ENCODE peak calls at places on chromosomes 6 and 20, in five cellular contexts. U is A549; J is CD8-positive, alpha-beta T cell; G is tibial artery; L is neuronal stem cell. B is an unnamed sample.

GRCh38 chr6:11631008-11631407 is 93.5 kb downstream of the TMEM170B start:
- DNase-seq in U (no peak), J (no peak), G (no peak), L (no peak), B (no peak)

GRCh38 chr20:5757949-5758348 is 7.7 kb downstream of the SHLD1 start:
- DNase-seq in U (no peak), J (no peak), G (no peak), L (no peak), B (no peak)

GRCh38 chr6:47844881-47845280 is 63.0 kb downstream of the OPN5 start:
- DNase-seq in U (no peak), J (no peak), G (no peak), L (no peak), B (no peak)

GRCh38 chr20:19646963-19647362 is 111.1 kb upstream of the RIN2 start:
- DNase-seq in U (no peak), J (no peak), G (no peak), L (no peak), B (no peak)

GRCh38 chr20:63056236-63057132 is 49.7 kb upstream of the BHLHE23 start:
- DNase-seq in U (no peak), J (peak; percentile 27), G (peak; percentile 61), L (peak; percentile 69), B (no peak)

GRCh38 chr20:50138120-50138478 is 15.4 kb downstream of the PEDS1 start:
- DNase-seq in U (no peak), J (no peak), G (no peak), L (no peak), B (no peak)

GRCh38 chr6:20085817-20086216 is 126.5 kb downstream of the MBOAT1 start:
- DNase-seq in U (no peak), J (no peak), G (no peak), L (no peak), B (no peak)

GRCh38 chr6:135950709-135951108 is 99.2 kb downstream of the PDE7B start:
- DNase-seq in U (no peak), J (no peak), G (no peak), L (no peak), B (no peak)

GRCh38 chr6:113464959-113465358 is 392.2 kb upstream of the MARCKS start:
- DNase-seq in U (peak; percentile 3), J (no peak), G (no peak), L (no peak), B (no peak)

GRCh38 chr20:39651645-39652340 is 689.6 kb downstream of the DHX35 start:
- DNase-seq in U (no peak), J (no peak), G (no peak), L (no peak), B (no peak)

GRCh38 chr6:129073651-129074419 is 190.9 kb downstream of the LAMA2 start:
- DNase-seq in U (no peak), J (no peak), G (no peak), L (no peak), B (no peak)

GRCh38 chr6:138105880-138106664 is 1.1 kb downstream of the PERP start:
- DNase-seq in U (no peak), J (no peak), G (no peak), L (peak; percentile 67), B (no peak)

GRCh38 chr6:117947234-117947633 is 40.2 kb downstream of the SLC35F1 start:
- DNase-seq in U (no peak), J (no peak), G (no peak), L (no peak), B (no peak)

GRCh38 chr6:116665464-116665863 is 3.1 kb downstream of the ZUP1 start:
- DNase-seq in U (no peak), J (no peak), G (no peak), L (no peak), B (no peak)

GRCh38 chr6:47016236-47016635 is 25.9 kb downstream of the ADGRF1 start:
- DNase-seq in U (no peak), J (no peak), G (no peak), L (peak; percentile 15), B (no peak)

GRCh38 chr6:143405381-143406154 is 44.9 kb downstream of the ADAT2 start:
- DNase-seq in U (no peak), J (no peak), G (no peak), L (no peak), B (no peak)

GRCh38 chr6:159961523-159961922 is 7.4 kb upstream of the IGF2R start:
- DNase-seq in U (no peak), J (no peak), G (no peak), L (no peak), B (no peak)

GRCh38 chr6:80467408-80467807 is 360.9 kb downstream of the BCKDHB start:
- DNase-seq in U (no peak), J (no peak), G (no peak), L (no peak), B (no peak)

GRCh38 chr6:71383891-71384489 is 95.4 kb downstream of the OGFRL1 start:
- DNase-seq in U (no peak), J (no peak), G (no peak), L (peak; percentile 38), B (no peak)

GRCh38 chr6:35181933-35182612 is 31.7 kb upstream of the SCUBE3 start:
- DNase-seq in U (peak; percentile 45), J (no peak), G (peak; percentile 92), L (no peak), B (no peak)

GRCh38 chr20:36336204-36336603 is 30.1 kb downstream of the DLGAP4 start:
- DNase-seq in U (no peak), J (no peak), G (no peak), L (no peak), B (no peak)

GRCh38 chr6:113352029-113352801 is 504.9 kb upstream of the MARCKS start:
- DNase-seq in U (peak; percentile 33), J (no peak), G (no peak), L (no peak), B (no peak)

GRCh38 chr20:19654906-19655305 is 103.2 kb upstream of the RIN2 start:
- DNase-seq in U (no peak), J (no peak), G (no peak), L (no peak), B (no peak)

GRCh38 chr6:97282238-97282725 is 734 bp downstream of the MMS22L start:
- DNase-seq in U (peak; percentile 7), J (no peak), G (no peak), L (peak; percentile 15), B (no peak)

GRCh38 chr20:41483553-41483930 is 116.9 kb upstream of the EMILIN3 start:
- DNase-seq in U (no peak), J (no peak), G (no peak), L (no peak), B (no peak)

GRCh38 chr6:113281014-113281810 is 575.9 kb upstream of the MARCKS start:
- DNase-seq in U (no peak), J (no peak), G (no peak), L (no peak), B (no peak)

GRCh38 chr20:46013826-46014516 is 5.3 kb downstream of the MMP9 start:
- DNase-seq in U (peak; percentile 68), J (peak; percentile 48), G (no peak), L (peak; percentile 63), B (peak; percentile 60)

GRCh38 chr20:46011631-46012482 is 3.1 kb downstream of the MMP9 start:
- DNase-seq in U (peak; percentile 38), J (no peak), G (no peak), L (no peak), B (peak; percentile 63)

GRCh38 chr20:46010491-46011405 is 2.0 kb downstream of the MMP9 start:
- DNase-seq in U (no peak), J (peak; percentile 9), G (no peak), L (no peak), B (no peak)

GRCh38 chr20:46014517-46015396 is 6.0 kb downstream of the MMP9 start:
- DNase-seq in U (no peak), J (no peak), G (no peak), L (no peak), B (no peak)

GRCh38 chr20:46012926-46013825 is 4.5 kb downstream of the MMP9 start:
- DNase-seq in U (no peak), J (no peak), G (no peak), L (no peak), B (no peak)
- H3K4me1 ChIP-seq in U (peaks cover 8% of the 10 kb centered on the region), J (peaks cover 48% of the 10 kb centered on the region), G (no peaks in the 10 kb centered on the region), L (peaks cover 10% of the 10 kb centered on the region), B (no peaks in the 10 kb centered on the region)

DNA sequence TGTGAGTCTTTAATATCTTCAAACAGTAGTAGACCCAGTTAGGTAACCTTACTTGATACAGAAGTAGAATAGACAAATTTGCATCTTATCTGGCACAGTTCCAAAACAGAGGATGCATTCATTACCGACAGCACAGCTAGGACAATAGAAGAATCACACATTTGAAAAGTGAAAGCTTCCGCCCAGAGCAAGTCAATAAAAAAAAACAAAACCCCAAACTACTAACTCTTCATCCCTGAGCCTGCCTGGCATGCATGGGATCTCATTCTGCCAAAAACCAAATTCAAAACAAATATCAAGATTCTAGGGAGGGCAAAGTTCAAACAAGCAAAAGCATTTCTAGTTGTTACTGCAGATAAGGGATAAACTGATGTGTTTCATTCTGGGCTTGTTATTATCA is 235.4 kb downstream of the BTBD9 start:
- DNase-seq in U (no peak), J (no peak), G (no peak), L (no peak), B (no peak)
- H3K4me3 ChIP-seq in U (no peak overlapping the region), J (no peak overlapping the region), G (no peak overlapping the region), L (no peak overlapping the region), B (no peak overlapping the region)

DNA sequence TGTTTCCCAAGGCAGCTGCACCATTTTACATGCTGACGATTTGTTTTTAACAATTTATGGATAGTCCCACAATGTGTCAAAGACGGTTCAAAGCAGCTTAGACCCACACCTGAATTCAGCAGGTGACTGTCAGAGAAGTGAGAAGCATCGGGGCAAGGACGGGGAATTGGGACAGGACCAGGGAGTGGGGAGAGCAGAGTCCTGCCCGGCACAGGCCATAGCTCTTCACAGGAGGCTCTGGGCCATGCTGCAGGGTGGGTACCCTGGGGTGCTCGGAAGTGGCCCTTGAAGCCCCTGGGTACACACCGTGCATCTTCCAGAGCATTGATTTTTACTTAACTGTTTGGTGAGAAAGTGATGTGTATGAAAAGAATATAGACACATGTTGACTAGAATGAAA is 33.2 kb upstream of the PHACTR3 start:
- DNase-seq in U (no peak), J (no peak), G (no peak), L (no peak), B (no peak)
- H3K4me1 ChIP-seq in U (no peaks in the 10 kb centered on the region), J (peaks cover 3% of the 10 kb centered on the region), G (no peaks in the 10 kb centered on the region), L (peaks cover 3% of the 10 kb centered on the region), B (no peaks in the 10 kb centered on the region)

GRCh38 chr6:683742-684440 is 9.0 kb downstream of the EXOC2 start:
- DNase-seq in U (no peak), J (no peak), G (no peak), L (peak; percentile 56), B (no peak)
- H3K4me3 ChIP-seq in U (no peak overlapping the region), J (no peak overlapping the region), G (peak overlapping the region; percentile 6), L (no peak overlapping the region), B (no peak overlapping the region)

GRCh38 chr6:146878564-146879343 is 280.0 kb downstream of the ADGB start:
- DNase-seq in U (no peak), J (no peak), G (no peak), L (no peak), B (no peak)
- H3K4me1 ChIP-seq in U (peaks cover 9% of the 10 kb centered on the region), J (no peaks in the 10 kb centered on the region), G (no peaks in the 10 kb centered on the region), L (no peaks in the 10 kb centered on the region), B (peaks cover 9% of the 10 kb centered on the region)

DNA sequence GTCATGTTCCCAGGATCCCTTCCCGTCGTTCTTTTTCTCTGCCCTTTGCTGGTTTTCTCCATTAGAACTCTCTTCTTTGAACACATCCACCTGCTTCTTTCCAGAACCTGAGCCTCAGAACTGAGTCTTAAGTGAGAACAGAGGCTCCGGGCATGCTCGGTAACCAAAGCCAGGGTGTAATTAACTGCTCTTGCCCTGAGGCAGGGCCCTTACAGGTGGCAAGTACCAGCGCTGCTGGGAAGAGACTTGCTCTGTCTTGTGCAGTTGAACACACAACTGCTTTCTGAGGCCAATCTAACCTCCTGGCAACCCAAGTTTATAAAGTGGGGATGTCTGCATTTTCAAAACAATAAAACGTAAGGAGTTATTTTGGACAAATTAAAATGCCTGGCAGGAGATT is 12.3 kb upstream of the DEK start:
- DNase-seq in U (no peak), J (no peak), G (no peak), L (no peak), B (no peak)
- H3K4me3 ChIP-seq in U (peak overlapping the region; percentile 43), J (no peak overlapping the region), G (no peak overlapping the region), L (no peak overlapping the region), B (no peak overlapping the region)

B was measured in pancreas.